ENCODE peak calls at places on chromosomes 13 and 19, in eight cellular contexts. One of them, this sample, is unnamed.

GRCh38 chr19:11203194-11204075 is 6.1 kb upstream of the KANK2 start:
- DNase-seq in activated CD4-positive, alpha-beta T cell treated with anti-CD3 and anti-CD28 coated beads, Interleukin-2, amount 50 U/mL, for 1 hour: peak
- DNase-seq in Peyer's patch: peak
- DNase-seq in NCI-H1092 treated with DMSO at 0.1 percent for 48 hours: peak
- DNase-seq in NCI-H187 treated with DMSO at 0.1 percent for 48 hours: no peak
- DNase-seq in GOT3: no peak
- DNase-seq in Kasumi-1: peak
- DNase-seq in activated T-helper 1 cell treated with anti-CD3 and anti-CD28 coated beads, Interleukin-2, amount 50 U/mL, for 16 hours: peak
- DNase-seq in this sample: peak

GRCh38 chr13:55013051-55013450 is 1984.4 kb downstream of the OLFM4 start:
- DNase-seq in Kasumi-1: no peak
- DNase-seq in GOT3: no peak
- DNase-seq in Peyer's patch: no peak
- DNase-seq in NCI-H1092 treated with DMSO at 0.1 percent for 48 hours: no peak
- DNase-seq in activated CD4-positive, alpha-beta T cell treated with anti-CD3 and anti-CD28 coated beads, Interleukin-2, amount 50 U/mL, for 1 hour: no peak
- DNase-seq in NCI-H187 treated with DMSO at 0.1 percent for 48 hours: no peak
- DNase-seq in activated T-helper 1 cell treated with anti-CD3 and anti-CD28 coated beads, Interleukin-2, amount 50 U/mL, for 16 hours: no peak
- DNase-seq in this sample: no peak

GRCh38 chr13:48304132-48304876 is 753 bp downstream of the RB1 start:
- DNase-seq in Kasumi-1: peak
- DNase-seq in activated CD4-positive, alpha-beta T cell treated with anti-CD3 and anti-CD28 coated beads, Interleukin-2, amount 50 U/mL, for 1 hour: no peak
- DNase-seq in activated T-helper 1 cell treated with anti-CD3 and anti-CD28 coated beads, Interleukin-2, amount 50 U/mL, for 16 hours: no peak
- DNase-seq in Peyer's patch: peak
- DNase-seq in NCI-H1092 treated with DMSO at 0.1 percent for 48 hours: peak
- DNase-seq in GOT3: no peak
- DNase-seq in NCI-H187 treated with DMSO at 0.1 percent for 48 hours: no peak
- DNase-seq in this sample: peak

GRCh38 chr19:19651076-19651475 is 7.6 kb upstream of the GMIP start:
- DNase-seq in activated T-helper 1 cell treated with anti-CD3 and anti-CD28 coated beads, Interleukin-2, amount 50 U/mL, for 16 hours: no peak
- DNase-seq in activated CD4-positive, alpha-beta T cell treated with anti-CD3 and anti-CD28 coated beads, Interleukin-2, amount 50 U/mL, for 1 hour: no peak
- DNase-seq in Peyer's patch: no peak
- DNase-seq in Kasumi-1: no peak
- DNase-seq in NCI-H1092 treated with DMSO at 0.1 percent for 48 hours: no peak
- DNase-seq in NCI-H187 treated with DMSO at 0.1 percent for 48 hours: no peak
- DNase-seq in GOT3: no peak
- DNase-seq in this sample: no peak

GRCh38 chr19:42469311-42470239 is 26.8 kb upstream of the CXCL17 start:
- DNase-seq in NCI-H1092 treated with DMSO at 0.1 percent for 48 hours: no peak
- DNase-seq in GOT3: no peak
- DNase-seq in Kasumi-1: peak
- DNase-seq in NCI-H187 treated with DMSO at 0.1 percent for 48 hours: no peak
- DNase-seq in Peyer's patch: no peak
- DNase-seq in activated CD4-positive, alpha-beta T cell treated with anti-CD3 and anti-CD28 coated beads, Interleukin-2, amount 50 U/mL, for 1 hour: no peak
- DNase-seq in activated T-helper 1 cell treated with anti-CD3 and anti-CD28 coated beads, Interleukin-2, amount 50 U/mL, for 16 hours: no peak
- DNase-seq in this sample: no peak

GRCh38 chr13:44396963-44397580 is 23.4 kb downstream of the SERP2 start:
- DNase-seq in activated T-helper 1 cell treated with anti-CD3 and anti-CD28 coated beads, Interleukin-2, amount 50 U/mL, for 16 hours: no peak
- DNase-seq in Peyer's patch: no peak
- DNase-seq in Kasumi-1: no peak
- DNase-seq in NCI-H187 treated with DMSO at 0.1 percent for 48 hours: no peak
- DNase-seq in NCI-H1092 treated with DMSO at 0.1 percent for 48 hours: no peak
- DNase-seq in GOT3: no peak
- DNase-seq in activated CD4-positive, alpha-beta T cell treated with anti-CD3 and anti-CD28 coated beads, Interleukin-2, amount 50 U/mL, for 1 hour: no peak
- DNase-seq in this sample: no peak

GRCh38 chr13:52845766-52846566 is 2.5 kb downstream of the PCDH8 start:
- DNase-seq in Peyer's patch: peak
- DNase-seq in GOT3: no peak
- DNase-seq in activated T-helper 1 cell treated with anti-CD3 and anti-CD28 coated beads, Interleukin-2, amount 50 U/mL, for 16 hours: no peak
- DNase-seq in Kasumi-1: no peak
- DNase-seq in activated CD4-positive, alpha-beta T cell treated with anti-CD3 and anti-CD28 coated beads, Interleukin-2, amount 50 U/mL, for 1 hour: no peak
- DNase-seq in NCI-H187 treated with DMSO at 0.1 percent for 48 hours: no peak
- DNase-seq in NCI-H1092 treated with DMSO at 0.1 percent for 48 hours: peak
- DNase-seq in this sample: no peak

GRCh38 chr19:50003254-50003788 is 21.9 kb downstream of the VRK3 start:
- DNase-seq in Kasumi-1: no peak
- DNase-seq in activated T-helper 1 cell treated with anti-CD3 and anti-CD28 coated beads, Interleukin-2, amount 50 U/mL, for 16 hours: no peak
- DNase-seq in NCI-H1092 treated with DMSO at 0.1 percent for 48 hours: no peak
- DNase-seq in GOT3: no peak
- DNase-seq in Peyer's patch: no peak
- DNase-seq in NCI-H187 treated with DMSO at 0.1 percent for 48 hours: no peak
- DNase-seq in activated CD4-positive, alpha-beta T cell treated with anti-CD3 and anti-CD28 coated beads, Interleukin-2, amount 50 U/mL, for 1 hour: no peak
- DNase-seq in this sample: no peak

GRCh38 chr13:97630725-97631124 is 196.8 kb downstream of the RAP2A start:
- DNase-seq in Peyer's patch: no peak
- DNase-seq in Kasumi-1: no peak
- DNase-seq in activated T-helper 1 cell treated with anti-CD3 and anti-CD28 coated beads, Interleukin-2, amount 50 U/mL, for 16 hours: no peak
- DNase-seq in GOT3: no peak
- DNase-seq in NCI-H1092 treated with DMSO at 0.1 percent for 48 hours: no peak
- DNase-seq in activated CD4-positive, alpha-beta T cell treated with anti-CD3 and anti-CD28 coated beads, Interleukin-2, amount 50 U/mL, for 1 hour: no peak
- DNase-seq in NCI-H187 treated with DMSO at 0.1 percent for 48 hours: no peak
- DNase-seq in this sample: no peak